ENCODE peak calls at places on chromosomes 12 and 14, in four cellular contexts. W is HFFc6, A is cardiac fibroblast, N is IMR-90. Z is an unnamed sample.

GRCh38 chr12:2662524-2662923 is 132.2 kb upstream of the FKBP4 start:
- DNase-seq in W (no peak), A (no peak), N (no peak), Z (no peak)

GRCh38 chr12:64696065-64696741 is 63.0 kb downstream of the GNS start:
- DNase-seq in W (peak; percentile 25), A (peak; percentile 60), N (peak; percentile 43), Z (peak; percentile 52)

GRCh38 chr14:49303952-49304516 is 282.1 kb downstream of the RPS29 start:
- DNase-seq in W (no peak), A (peak; percentile 43), N (peak; percentile 13), Z (no peak)

GRCh38 chr12:70815866-70816470 is 104.6 kb downstream of the PTPRR start:
- DNase-seq in W (no peak), A (no peak), N (no peak), Z (no peak)

GRCh38 chr12:47822863-47823262 is 3.2 kb upstream of the HDAC7 start:
- DNase-seq in W (no peak), A (no peak), N (no peak), Z (no peak)

GRCh38 chr14:78156196-78156595 is 14.0 kb upstream of the NRXN3 start:
- DNase-seq in W (no peak), A (no peak), N (no peak), Z (no peak)

GRCh38 chr12:116194935-116195431 is 82.5 kb downstream of the MED13L start:
- DNase-seq in W (no peak), A (no peak), N (no peak), Z (no peak)

GRCh38 chr14:100449225-100449987 is 126.3 kb downstream of the SLC25A47 start:
- DNase-seq in W (no peak), A (no peak), N (no peak), Z (no peak)

GRCh38 chr14:40417777-40418401 is 985.7 kb upstream of the FBXO33 start:
- DNase-seq in W (no peak), A (peak; percentile 8), N (no peak), Z (no peak)

Z was measured in foreskin fibroblast.